ENCODE peak calls at places on chromosome 16, in ten cellular contexts. K is CD4-positive, CD25-positive, alpha-beta regulatory T cell; F is testis; B is ascending aorta; H is CD8-positive, alpha-beta memory T cell; Z is cardiac fibroblast; G is heart right ventricle; Y is uterus; V is right cardiac atrium; U is BE2C. P is an unnamed sample.

GRCh38 chr16:23640669-23640958 is 496 bp downstream of the PALB2 start:
- DNase-seq in K (no peak), F (no peak), B (no peak), H (no peak), Z (peak; percentile 8), G (no peak), Y (no peak), V (no peak), U (no peak), P (peak; percentile 71)

GRCh38 chr16:86074651-86075487 is 175.9 kb downstream of the IRF8 start:
- DNase-seq in K (no peak), F (no peak), B (no peak), H (no peak), Z (no peak), G (no peak), Y (no peak), V (no peak), U (no peak), P (peak; percentile 82)

GRCh38 chr16:84196101-84196500 is 5.1 kb downstream of the ADAD2 start:
- DNase-seq in K (no peak), F (no peak), B (no peak), H (no peak), Z (no peak), G (no peak), Y (no peak), V (no peak), U (no peak), P (peak; percentile 56)

GRCh38 chr16:30934827-30935557 is 11.6 kb downstream of the FBXL19 start:
- DNase-seq in K (no peak), F (peak; percentile 76), B (no peak), H (peak; percentile 23), Z (peak; percentile 69), G (no peak), Y (no peak), V (peak; percentile 75), U (peak; percentile 71), P (peak; percentile 89)

GRCh38 chr16:79171504-79172240 is 428.9 kb downstream of the MAF start:
- DNase-seq in K (no peak), F (no peak), B (no peak), H (no peak), Z (no peak), G (no peak), Y (no peak), V (no peak), U (no peak), P (no peak)

GRCh38 chr16:57946181-57946801 is 24.6 kb downstream of the CNGB1 start:
- DNase-seq in K (no peak), F (no peak), B (no peak), H (no peak), Z (no peak), G (no peak), Y (no peak), V (no peak), U (peak; percentile 88), P (no peak)

GRCh38 chr16:2177101-2177500 is 19.3 kb downstream of the CASKIN1 start:
- DNase-seq in K (no peak), F (no peak), B (no peak), H (no peak), Z (no peak), G (no peak), Y (no peak), V (no peak), U (no peak), P (no peak)

GRCh38 chr16:84199097-84199496 is 8.1 kb downstream of the ADAD2 start:
- DNase-seq in K (no peak), F (no peak), B (no peak), H (no peak), Z (no peak), G (no peak), Y (no peak), V (no peak), U (no peak), P (peak; percentile 81)

GRCh38 chr16:54080524-54081008 is 206.0 kb downstream of the IRX3 start:
- DNase-seq in K (no peak), F (peak; percentile 25), B (no peak), H (no peak), Z (peak; percentile 99), G (no peak), Y (no peak), V (no peak), U (no peak), P (no peak)

GRCh38 chr16:6483634-6484033 is 849.0 kb upstream of the RBFOX1 start:
- DNase-seq in K (no peak), F (no peak), B (no peak), H (no peak), Z (no peak), G (no peak), Y (no peak), V (no peak), U (no peak), P (peak; percentile 79)

GRCh38 chr16:56320081-56320480 is 105.3 kb downstream of the AMFR start:
- DNase-seq in K (no peak), F (no peak), B (no peak), H (no peak), Z (no peak), G (no peak), Y (no peak), V (no peak), U (no peak), P (no peak)

GRCh38 chr16:82152641-82153094 is 17.4 kb downstream of the MPHOSPH6 start:
- DNase-seq in K (no peak), F (no peak), B (no peak), H (no peak), Z (no peak), G (no peak), Y (no peak), V (no peak), U (no peak), P (no peak)

GRCh38 chr16:27317320-27317719 is 3.5 kb downstream of the IL4R start:
- DNase-seq in K (no peak), F (no peak), B (no peak), H (no peak), Z (no peak), G (no peak), Y (no peak), V (no peak), U (no peak), P (no peak)
- H3K4me3 ChIP-seq in K (peak overlapping the region; percentile 91), F (no peak overlapping the region), B (no peak overlapping the region), H (peak overlapping the region; percentile 90), Z (no peak overlapping the region), G (no peak overlapping the region), Y (no peak overlapping the region), V (no peak overlapping the region), U (no peak overlapping the region), P (no peak overlapping the region)

GRCh38 chr16:80299416-80299815 is 241.4 kb upstream of the DYNLRB2 start:
- DNase-seq in K (no peak), F (no peak), B (no peak), H (no peak), Z (no peak), G (no peak), Y (no peak), V (peak; percentile 48), U (no peak), P (no peak)

GRCh38 chr16:80300876-80301275 is 239.9 kb upstream of the DYNLRB2 start:
- DNase-seq in K (no peak), F (no peak), B (no peak), H (no peak), Z (peak; percentile 65), G (no peak), Y (no peak), V (no peak), U (no peak), P (no peak)

GRCh38 chr16:80303691-80304090 is 237.1 kb upstream of the DYNLRB2 start:
- DNase-seq in K (no peak), F (no peak), B (no peak), H (no peak), Z (no peak), G (no peak), Y (no peak), V (no peak), U (no peak), P (no peak)

GRCh38 chr16:80298676-80299075 is 242.1 kb upstream of the DYNLRB2 start:
- DNase-seq in K (no peak), F (no peak), B (no peak), H (no peak), Z (no peak), G (no peak), Y (no peak), V (no peak), U (no peak), P (no peak)

DNA sequence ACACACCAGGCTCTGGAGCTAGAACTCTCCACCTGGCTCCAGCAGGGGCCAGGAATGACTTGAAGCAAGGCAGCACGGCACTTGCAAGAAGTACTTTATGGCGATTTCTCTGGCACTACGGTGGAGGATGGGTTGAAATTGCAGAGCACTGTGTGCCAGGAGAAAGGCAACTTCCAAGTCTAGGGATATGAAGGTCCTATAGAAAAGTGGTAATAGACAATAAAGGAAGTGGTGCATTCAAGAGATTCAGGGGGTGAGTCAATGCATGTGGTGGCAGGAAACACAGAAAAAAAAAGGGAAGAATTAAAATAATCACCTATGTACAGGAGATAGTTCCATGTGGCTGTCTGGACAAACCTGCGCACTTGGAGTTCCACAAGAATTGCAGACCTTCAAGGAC is 240.3 kb upstream of the DYNLRB2 start:
- DNase-seq in K (no peak), F (no peak), B (no peak), H (no peak), Z (no peak), G (no peak), Y (no peak), V (no peak), U (no peak), P (no peak)
- H3K4me3 ChIP-seq in K (no peak overlapping the region), F (no peak overlapping the region), B (no peak overlapping the region), H (no peak overlapping the region), Z (no peak overlapping the region), G (no peak overlapping the region), Y (no peak overlapping the region), V (no peak overlapping the region), U (no peak overlapping the region), P (no peak overlapping the region)

GRCh38 chr16:77213542-77214108 is 14.4 kb downstream of the SYCE1L start:
- DNase-seq in K (no peak), F (no peak), B (no peak), H (no peak), Z (peak; percentile 90), G (no peak), Y (no peak), V (no peak), U (peak; percentile 64), P (no peak)
- H3K4me3 ChIP-seq in K (no peak overlapping the region), F (no peak overlapping the region), B (no peak overlapping the region), H (no peak overlapping the region), Z (no peak overlapping the region), G (no peak overlapping the region), Y (no peak overlapping the region), V (no peak overlapping the region), U (no peak overlapping the region), P (no peak overlapping the region)

DNA sequence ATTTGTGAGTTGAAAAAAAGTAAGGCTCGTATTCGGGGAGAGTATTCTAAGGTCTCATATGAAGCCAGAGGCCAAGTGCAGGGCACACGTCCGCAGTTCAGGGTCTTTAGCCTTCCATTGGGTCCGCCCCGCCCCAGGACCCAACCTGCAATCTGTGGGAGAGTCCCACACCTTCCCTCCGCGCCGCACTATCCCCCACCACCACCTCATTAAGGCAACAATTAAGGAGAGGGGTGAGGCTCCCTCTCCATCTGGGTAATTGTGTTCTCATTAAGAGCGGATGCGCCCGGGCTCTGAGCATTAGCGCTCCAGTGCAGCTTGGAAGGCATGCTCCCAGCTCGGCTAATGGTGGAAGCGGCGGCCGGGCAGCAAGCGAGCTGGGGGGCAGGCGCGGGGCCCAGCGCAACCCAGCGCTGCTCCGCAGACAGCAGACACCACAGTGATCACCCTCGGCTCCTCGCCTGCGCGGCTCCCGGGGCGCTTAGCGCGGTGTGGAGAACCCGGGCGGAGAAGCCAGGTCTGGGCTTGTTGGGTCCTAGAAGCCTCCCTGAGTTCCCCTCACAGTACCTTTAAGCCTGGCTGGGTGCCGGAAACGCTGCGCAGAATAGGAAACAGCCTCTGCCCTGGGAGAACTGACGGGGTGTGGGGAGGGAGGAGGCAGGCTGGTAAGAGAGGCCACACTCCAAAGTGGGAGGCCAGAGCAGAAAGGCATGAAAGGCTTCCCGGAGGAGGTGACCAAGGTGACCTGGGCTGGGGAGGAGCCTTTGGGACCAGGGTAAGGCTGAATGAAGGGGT is 6.5 kb downstream of the CBLN1 start:
- DNase-seq in K (no peak), F (no peak), B (no peak), H (no peak), Z (no peak), G (no peak), Y (no peak), V (no peak), U (no peak), P (peak; percentile 73)
- H3K4me3 ChIP-seq in K (no peak overlapping the region), F (no peak overlapping the region), B (no peak overlapping the region), H (no peak overlapping the region), Z (no peak overlapping the region), G (no peak overlapping the region), Y (no peak overlapping the region), V (no peak overlapping the region), U (no peak overlapping the region), P (peak overlapping the region; percentile 34)